ENCODE peak calls at places on chromosomes 11 and 22, in six cellular contexts. D is Ammon's horn, U is activated T-helper 1 cell treated with Interleukin-2 at 50 U/mL for 16 hours, C is left kidney, I is OCI-M1, N is ACHN. Y is an unnamed sample.

GRCh38 chr11:2100361-2101170 is 38.6 kb downstream of the IGF2 start:
- DNase-seq in I (no peak), C (peak), D (no peak), U (no peak), N (no peak), Y (no peak)

GRCh38 chr11:2303627-2304155 is 1.9 kb downstream of the TSPAN32 start:
- DNase-seq in N (no peak), I (peak), D (no peak), U (no peak), C (peak), Y (no peak)

GRCh38 chr11:35419713-35420333 is 465 bp upstream of the SLC1A2 start:
- DNase-seq in D (peak), I (no peak), N (no peak), C (peak), U (no peak), Y (peak)

GRCh38 chr22:45709004-45709739 is 37.5 kb downstream of the ATXN10 start:
- DNase-seq in C (no peak), I (no peak), D (no peak), U (no peak), N (peak), Y (no peak)

GRCh38 chr11:126744699-126745098 is 255.9 kb downstream of the KIRREL3 start:
- DNase-seq in D (no peak), I (no peak), C (no peak), N (no peak), U (no peak), Y (no peak)

GRCh38 chr11:105100976-105101630 is 38.5 kb downstream of the CARD18 start:
- DNase-seq in D (no peak), U (no peak), N (no peak), I (no peak), C (no peak), Y (no peak)

GRCh38 chr11:29312817-29313216 is 704.0 kb downstream of the KCNA4 start:
- DNase-seq in U (no peak), D (no peak), N (no peak), I (no peak), C (no peak), Y (no peak)

GRCh38 chr11:78168539-78169477 is 19.6 kb downstream of the KCTD21 start:
- DNase-seq in U (no peak), N (no peak), C (peak), I (no peak), D (no peak), Y (no peak)

GRCh38 chr22:25791556-25791955 is 49.6 kb downstream of the MYO18B start:
- DNase-seq in N (no peak), D (no peak), U (no peak), C (no peak), I (no peak), Y (no peak)

GRCh38 chr11:121249039-121249663 is 43.4 kb upstream of the SC5D start:
- DNase-seq in I (peak), D (peak), U (no peak), C (peak), N (peak), Y (peak)

GRCh38 chr11:129593098-129593497 is 217.4 kb downstream of the BARX2 start:
- DNase-seq in I (no peak), U (no peak), N (no peak), C (peak), D (no peak), Y (no peak)

GRCh38 chr11:131253885-131254204 is 116.6 kb upstream of the NTM start:
- DNase-seq in C (peak), D (peak), N (no peak), I (no peak), U (no peak), Y (no peak)

GRCh38 chr11:5197538-5197937 is 2.9 kb downstream of the OR51V1 start:
- DNase-seq in I (peak), N (no peak), U (no peak), D (peak), C (no peak), Y (no peak)

GRCh38 chr22:35592418-35592967 is 24.6 kb downstream of the MB start:
- DNase-seq in I (no peak), C (peak), N (no peak), D (no peak), U (no peak), Y (no peak)

GRCh38 chr22:49305215-49305965 is 522.3 kb downstream of the BRD1 start:
- DNase-seq in D (peak), I (peak), C (peak), N (peak), U (peak), Y (peak)

GRCh38 chr11:95790933-95791247 is 592 bp downstream of the CEP57 start:
- DNase-seq in D (peak), I (peak), U (peak), N (peak), C (peak), Y (peak)

GRCh38 chr11:124538019-124538418 is 5.4 kb downstream of the OR8B12 start:
- DNase-seq in C (peak), U (no peak), N (no peak), D (no peak), I (no peak), Y (no peak)

GRCh38 chr22:48513929-48514328 is 1313.7 kb downstream of the BRD1 start:
- DNase-seq in D (no peak), N (no peak), C (no peak), I (no peak), U (no peak), Y (no peak)

GRCh38 chr11:41110527-41110926 is 348.9 kb downstream of the LRRC4C start:
- DNase-seq in U (no peak), I (no peak), C (no peak), N (no peak), D (no peak), Y (no peak)

GRCh38 chr11:14645985-14646900 is 2.6 kb downstream of the PDE3B start:
- DNase-seq in D (no peak), U (no peak), I (peak), C (no peak), N (no peak), Y (no peak)

GRCh38 chr11:134724106-134724778 is 312.2 kb upstream of the B3GAT1 start:
- DNase-seq in N (no peak), C (no peak), D (no peak), U (no peak), I (no peak), Y (no peak)

GRCh38 chr11:70074701-70075100 is 3.4 kb upstream of the ANO1 start:
- DNase-seq in N (no peak), I (no peak), U (no peak), D (no peak), C (no peak), Y (no peak)

GRCh38 chr22:25057013-25057881 is 104.7 kb downstream of the KIAA1671 start:
- DNase-seq in D (peak), N (peak), I (peak), C (peak), U (peak), Y (peak)

GRCh38 chr11:106384429-106384828 is 307.0 kb downstream of the AASDHPPT start:
- DNase-seq in C (no peak), U (no peak), N (no peak), D (no peak), I (no peak), Y (no peak)

GRCh38 chr11:126132319-126132718 is 69.7 kb upstream of the CDON start:
- DNase-seq in C (peak), N (no peak), D (no peak), I (no peak), U (no peak), Y (peak)

GRCh38 chr11:66692446-66692845 is 14.8 kb upstream of the RBM4B start:
- DNase-seq in U (no peak), N (no peak), C (no peak), D (no peak), I (no peak), Y (no peak)

GRCh38 chr22:30871391-30872281 is 96.9 kb downstream of the MORC2 start:
- DNase-seq in C (no peak), D (no peak), I (no peak), N (no peak), U (no peak), Y (no peak)

GRCh38 chr11:114057147-114057546 is 2.4 kb upstream of the ZBTB16 start:
- DNase-seq in U (no peak), C (no peak), I (peak), D (no peak), N (no peak), Y (no peak)

Y was measured in NCI-H146.